ENCODE peak calls at places on chromosomes 12 and 14, in ten cellular contexts. H is stomach, Q is body of pancreas, Y is ovary, W is IMR-90, J is sigmoid colon, L is GM12878, P is A549, I is uterus, Z is heart left ventricle. R is an unnamed sample.
A peak's percentile ranks its signal among the peaks of the same experiment; 100 is the strongest.

GRCh38 chr12:59973515-59973914 is 377.7 kb downstream of the SLC16A7 start:
- DNase-seq in H (no peak), Q (no peak), Y (no peak), W (peak; percentile 75), J (no peak), L (no peak), P (no peak), I (no peak), Z (no peak), R (no peak)

GRCh38 chr14:78530078-78530477 is 359.9 kb downstream of the NRXN3 start:
- DNase-seq in H (no peak), Q (no peak), Y (no peak), W (no peak), J (no peak), L (no peak), P (peak; percentile 11), I (no peak), Z (no peak), R (no peak)

GRCh38 chr12:130316269-130316668 is 21.4 kb upstream of the PIWIL1 start:
- DNase-seq in H (no peak), Q (no peak), Y (no peak), W (no peak), J (no peak), L (no peak), P (no peak), I (no peak), Z (no peak), R (no peak)

GRCh38 chr12:81284137-81284536 is 206.3 kb downstream of the ACSS3 start:
- DNase-seq in H (no peak), Q (no peak), Y (no peak), W (peak; percentile 4), J (no peak), L (no peak), P (no peak), I (no peak), Z (no peak), R (no peak)

GRCh38 chr12:49548822-49549648 is 10.2 kb downstream of the KCNH3 start:
- DNase-seq in H (peak; percentile 39), Q (no peak), Y (peak; percentile 63), W (no peak), J (no peak), L (no peak), P (no peak), I (no peak), Z (no peak), R (no peak)

GRCh38 chr14:54502602-54503001 is 7.1 kb upstream of the CGRRF1 start:
- DNase-seq in H (no peak), Q (no peak), Y (no peak), W (peak; percentile 21), J (no peak), L (no peak), P (no peak), I (no peak), Z (no peak), R (no peak)

GRCh38 chr14:77322209-77322902 is 1.5 kb downstream of the GSTZ1 start:
- DNase-seq in H (no peak), Q (no peak), Y (no peak), W (no peak), J (peak; percentile 39), L (no peak), P (peak; percentile 31), I (no peak), Z (no peak), R (no peak)

GRCh38 chr12:91043408-91043807 is 14.4 kb downstream of the KERA start:
- DNase-seq in H (no peak), Q (no peak), Y (no peak), W (no peak), J (no peak), L (no peak), P (no peak), I (no peak), Z (no peak), R (no peak)

GRCh38 chr14:104510216-104510615 is 69.3 kb upstream of the C14orf180 start:
- DNase-seq in H (no peak), Q (no peak), Y (no peak), W (no peak), J (no peak), L (no peak), P (no peak), I (no peak), Z (no peak), R (no peak)

GRCh38 chr12:113056631-113057488 is at the start of gene DTX1:
- DNase-seq in H (no peak), Q (peak; percentile 45), Y (no peak), W (no peak), J (no peak), L (no peak), P (no peak), I (no peak), Z (peak; percentile 51), R (peak; percentile 89)

GRCh38 chr14:67653651-67654280 is 20.7 kb downstream of the VTI1B start:
- DNase-seq in H (no peak), Q (no peak), Y (no peak), W (peak; percentile 35), J (peak; percentile 69), L (no peak), P (no peak), I (no peak), Z (no peak), R (no peak)

GRCh38 chr12:23431006-23431405 is 518.5 kb downstream of the SOX5 start:
- DNase-seq in H (no peak), Q (no peak), Y (no peak), W (no peak), J (no peak), L (no peak), P (no peak), I (no peak), Z (no peak), R (no peak)

GRCh38 chr14:51547260-51547659 is 104.5 kb upstream of the FRMD6 start:
- DNase-seq in H (no peak), Q (peak; percentile 17), Y (peak; percentile 46), W (peak; percentile 100), J (peak; percentile 83), L (no peak), P (peak; percentile 90), I (peak; percentile 57), Z (peak; percentile 13), R (no peak)

GRCh38 chr14:36325853-36326252 is 5.4 kb upstream of the MBIP start:
- DNase-seq in H (no peak), Q (no peak), Y (no peak), W (no peak), J (no peak), L (no peak), P (no peak), I (no peak), Z (no peak), R (no peak)

GRCh38 chr12:51004504-51004903 is 21.7 kb downstream of the SLC11A2 start:
- DNase-seq in H (no peak), Q (no peak), Y (no peak), W (no peak), J (no peak), L (no peak), P (no peak), I (no peak), Z (no peak), R (no peak)

GRCh38 chr14:68146812-68147211 is 327.2 kb downstream of the RAD51B start:
- DNase-seq in H (no peak), Q (peak; percentile 22), Y (no peak), W (peak; percentile 96), J (no peak), L (no peak), P (peak; percentile 80), I (no peak), Z (no peak), R (no peak)

GRCh38 chr12:868722-869121 is 80.8 kb downstream of the RAD52 start:
- DNase-seq in H (no peak), Q (no peak), Y (no peak), W (no peak), J (no peak), L (no peak), P (no peak), I (no peak), Z (no peak), R (no peak)

GRCh38 chr12:40907115-40907521 is 214.9 kb downstream of the CNTN1 start:
- DNase-seq in H (no peak), Q (no peak), Y (no peak), W (peak; percentile 5), J (no peak), L (peak; percentile 34), P (peak; percentile 75), I (no peak), Z (no peak), R (no peak)

GRCh38 chr12:113422030-113422900 is at the start of gene SDSL:
- DNase-seq in H (peak; percentile 73), Q (peak; percentile 76), Y (peak; percentile 70), W (peak; percentile 80), J (peak; percentile 80), L (peak; percentile 76), P (peak; percentile 90), I (peak; percentile 27), Z (peak; percentile 74), R (peak; percentile 84)

GRCh38 chr14:95222870-95223398 is 65.6 kb upstream of the DICER1 start:
- DNase-seq in H (no peak), Q (no peak), Y (no peak), W (peak; percentile 50), J (peak; percentile 28), L (no peak), P (no peak), I (no peak), Z (no peak), R (no peak)

GRCh38 chr12:109682708-109683060 is 30.9 kb upstream of the FAM222A start:
- DNase-seq in H (no peak), Q (no peak), Y (no peak), W (no peak), J (no peak), L (no peak), P (no peak), I (no peak), Z (no peak), R (peak; percentile 13)

GRCh38 chr12:39426636-39427245 is 16.2 kb downstream of the KIF21A start:
- DNase-seq in H (no peak), Q (no peak), Y (no peak), W (no peak), J (no peak), L (no peak), P (peak; percentile 33), I (no peak), Z (no peak), R (no peak)
- H3K27ac ChIP-seq in H (no peak overlapping the region), Q (no peak overlapping the region), Y (no peak overlapping the region), W (no peak overlapping the region), J (no peak overlapping the region), L (no peak overlapping the region), P (no peak overlapping the region), I (no peak overlapping the region), Z (no peak overlapping the region), R (no peak overlapping the region)

GRCh38 chr14:100106260-100106659 is 41.0 kb downstream of the EVL start:
- DNase-seq in H (no peak), Q (no peak), Y (peak; percentile 17), W (no peak), J (peak; percentile 37), L (no peak), P (no peak), I (no peak), Z (no peak), R (no peak)
- TF ChIP-seq CTCF in H (no peak), Q (no peak), Y (no peak), W (no peak), J (no peak), L (no peak), P (no peak), I (no peak), Z (no peak), R (no peak)

GRCh38 chr12:123601602-123602489 is at the start of gene DDX55:
- DNase-seq in H (peak; percentile 87), Q (peak; percentile 82), Y (peak; percentile 85), W (peak; percentile 79), J (peak; percentile 89), L (peak; percentile 23), P (peak; percentile 91), I (peak; percentile 79), Z (peak; percentile 85), R (peak; percentile 97)
- TF ChIP-seq POLR2A in H (no peak), Q (peak; percentile 73), Y (peak; percentile 62), W (peak; percentile 73), J (peak; percentile 33), L (peak; percentile 99), P (peak; percentile 96), I (no peak), Z (no peak), R (peak; percentile 25)

GRCh38 chr12:121582583-121583333 is 1.9 kb upstream of the KDM2B start:
- DNase-seq in H (no peak), Q (no peak), Y (no peak), W (no peak), J (no peak), L (no peak), P (no peak), I (no peak), Z (no peak), R (no peak)
- H3K27ac ChIP-seq in H (peak overlapping the region; percentile 90), Q (no peak overlapping the region), Y (no peak overlapping the region), W (no peak overlapping the region), J (peak overlapping the region; percentile 88), L (no peak overlapping the region), P (no peak overlapping the region), I (peak overlapping the region; percentile 88), Z (peak overlapping the region; percentile 80), R (peak overlapping the region; percentile 82)